ENCODE peak calls at places on chromosomes 12 and 14, in eight cellular contexts. One of them, this sample, is unnamed.

GRCh38 chr12:52637299-52637698 is 14.7 kb downstream of the KRT2 start:
- DNase-seq in Panc1: no peak
- DNase-seq in tibial artery: no peak
- DNase-seq in NCI-H524: no peak
- DNase-seq in fibroblast of pulmonary artery: no peak
- DNase-seq in psoas muscle: no peak
- DNase-seq in fibroblast of the aortic adventitia: no peak
- DNase-seq in activated T-cell treated with anti-CD3 and anti-CD28 coated beads for 24 hours: no peak
- DNase-seq in this sample: no peak

GRCh38 chr14:90962505-90962904 is 97.9 kb downstream of the RPS6KA5 start:
- DNase-seq in Panc1: no peak
- DNase-seq in tibial artery: no peak
- DNase-seq in NCI-H524: no peak
- DNase-seq in fibroblast of pulmonary artery: no peak
- DNase-seq in psoas muscle: no peak
- DNase-seq in fibroblast of the aortic adventitia: no peak
- DNase-seq in activated T-cell treated with anti-CD3 and anti-CD28 coated beads for 24 hours: no peak
- DNase-seq in this sample: no peak

GRCh38 chr12:125089083-125089482 is 23.8 kb downstream of the AACS start:
- DNase-seq in Panc1: no peak
- DNase-seq in tibial artery: no peak
- DNase-seq in NCI-H524: no peak
- DNase-seq in fibroblast of pulmonary artery: no peak
- DNase-seq in psoas muscle: no peak
- DNase-seq in fibroblast of the aortic adventitia: no peak
- DNase-seq in activated T-cell treated with anti-CD3 and anti-CD28 coated beads for 24 hours: no peak
- DNase-seq in this sample: no peak

GRCh38 chr12:82817368-82817767 is 130.7 kb downstream of the TMTC2 start:
- DNase-seq in Panc1: no peak
- DNase-seq in tibial artery: no peak
- DNase-seq in NCI-H524: no peak
- DNase-seq in fibroblast of pulmonary artery: no peak
- DNase-seq in psoas muscle: no peak
- DNase-seq in fibroblast of the aortic adventitia: no peak
- DNase-seq in activated T-cell treated with anti-CD3 and anti-CD28 coated beads for 24 hours: no peak
- DNase-seq in this sample: no peak

GRCh38 chr14:61466249-61466904 is 145.0 kb downstream of the PRKCH start:
- DNase-seq in Panc1: no peak
- DNase-seq in tibial artery: peak
- DNase-seq in NCI-H524: no peak
- DNase-seq in fibroblast of pulmonary artery: peak
- DNase-seq in psoas muscle: peak
- DNase-seq in fibroblast of the aortic adventitia: peak
- DNase-seq in activated T-cell treated with anti-CD3 and anti-CD28 coated beads for 24 hours: no peak
- DNase-seq in this sample: no peak

GRCh38 chr14:97282644-97283403 is 485.6 kb downstream of the VRK1 start:
- DNase-seq in Panc1: no peak
- DNase-seq in tibial artery: no peak
- DNase-seq in NCI-H524: no peak
- DNase-seq in fibroblast of pulmonary artery: no peak
- DNase-seq in psoas muscle: no peak
- DNase-seq in fibroblast of the aortic adventitia: no peak
- DNase-seq in activated T-cell treated with anti-CD3 and anti-CD28 coated beads for 24 hours: no peak
- DNase-seq in this sample: no peak

GRCh38 chr12:61291647-61292046 is 968.6 kb upstream of the USP15 start:
- DNase-seq in Panc1: no peak
- DNase-seq in tibial artery: no peak
- DNase-seq in NCI-H524: no peak
- DNase-seq in fibroblast of pulmonary artery: no peak
- DNase-seq in psoas muscle: no peak
- DNase-seq in fibroblast of the aortic adventitia: no peak
- DNase-seq in activated T-cell treated with anti-CD3 and anti-CD28 coated beads for 24 hours: no peak
- DNase-seq in this sample: no peak

GRCh38 chr12:130431176-130431575 is 93.5 kb downstream of the PIWIL1 start:
- DNase-seq in Panc1: no peak
- DNase-seq in tibial artery: no peak
- DNase-seq in NCI-H524: no peak
- DNase-seq in fibroblast of pulmonary artery: no peak
- DNase-seq in psoas muscle: no peak
- DNase-seq in fibroblast of the aortic adventitia: no peak
- DNase-seq in activated T-cell treated with anti-CD3 and anti-CD28 coated beads for 24 hours: no peak
- DNase-seq in this sample: no peak

GRCh38 chr12:114316076-114316475 is 89.9 kb downstream of the TBX5 start:
- DNase-seq in Panc1: no peak
- DNase-seq in tibial artery: no peak
- DNase-seq in NCI-H524: no peak
- DNase-seq in fibroblast of pulmonary artery: peak
- DNase-seq in psoas muscle: no peak
- DNase-seq in fibroblast of the aortic adventitia: peak
- DNase-seq in activated T-cell treated with anti-CD3 and anti-CD28 coated beads for 24 hours: no peak
- DNase-seq in this sample: no peak

GRCh38 chr12:46557539-46558373 is 185.2 kb upstream of the SLC38A2 start:
- DNase-seq in Panc1: no peak
- DNase-seq in tibial artery: no peak
- DNase-seq in NCI-H524: no peak
- DNase-seq in fibroblast of pulmonary artery: no peak
- DNase-seq in psoas muscle: no peak
- DNase-seq in fibroblast of the aortic adventitia: peak
- DNase-seq in activated T-cell treated with anti-CD3 and anti-CD28 coated beads for 24 hours: no peak
- DNase-seq in this sample: no peak

GRCh38 chr12:25376985-25377384 is 126.3 kb upstream of the KRAS start:
- DNase-seq in Panc1: no peak
- DNase-seq in tibial artery: no peak
- DNase-seq in NCI-H524: no peak
- DNase-seq in fibroblast of pulmonary artery: no peak
- DNase-seq in psoas muscle: no peak
- DNase-seq in fibroblast of the aortic adventitia: no peak
- DNase-seq in activated T-cell treated with anti-CD3 and anti-CD28 coated beads for 24 hours: no peak
- DNase-seq in this sample: no peak

This sample was measured in SW 1271.